ENCODE peak calls at places on chromosomes 12 and 14, in six cellular contexts. One of them, this sample, is unnamed.

GRCh38 chr12:15227004-15227679 is 5.9 kb upstream of the RERG start:
- DNase-seq in stimulated activated CD8-positive, alpha-beta memory T cell treated with anti-CD3 and anti-CD28 coated beads, Interleukin-7, amount 100 ng/mL, for 1 hour: no peak
- DNase-seq in NCI-H1105 treated with DMSO at 0.1 percent for 48 hours: no peak
- DNase-seq in RWPE1: peak
- DNase-seq in choroid plexus epithelial cell: peak
- DNase-seq in effector CD4-positive, alpha-beta T cell: peak
- DNase-seq in this sample: peak

GRCh38 chr12:75994069-75994740 is 37.4 kb downstream of the PHLDA1 start:
- DNase-seq in effector CD4-positive, alpha-beta T cell: no peak
- DNase-seq in NCI-H1105 treated with DMSO at 0.1 percent for 48 hours: no peak
- DNase-seq in RWPE1: no peak
- DNase-seq in choroid plexus epithelial cell: no peak
- DNase-seq in stimulated activated CD8-positive, alpha-beta memory T cell treated with anti-CD3 and anti-CD28 coated beads, Interleukin-7, amount 100 ng/mL, for 1 hour: no peak
- DNase-seq in this sample: no peak

GRCh38 chr12:19981944-19982343 is 386.4 kb upstream of the PDE3A start:
- DNase-seq in effector CD4-positive, alpha-beta T cell: no peak
- DNase-seq in NCI-H1105 treated with DMSO at 0.1 percent for 48 hours: no peak
- DNase-seq in RWPE1: no peak
- DNase-seq in choroid plexus epithelial cell: no peak
- DNase-seq in stimulated activated CD8-positive, alpha-beta memory T cell treated with anti-CD3 and anti-CD28 coated beads, Interleukin-7, amount 100 ng/mL, for 1 hour: no peak
- DNase-seq in this sample: no peak

GRCh38 chr14:59262717-59263469 is 74.4 kb downstream of the DAAM1 start:
- DNase-seq in NCI-H1105 treated with DMSO at 0.1 percent for 48 hours: no peak
- DNase-seq in RWPE1: no peak
- DNase-seq in effector CD4-positive, alpha-beta T cell: no peak
- DNase-seq in choroid plexus epithelial cell: no peak
- DNase-seq in stimulated activated CD8-positive, alpha-beta memory T cell treated with anti-CD3 and anti-CD28 coated beads, Interleukin-7, amount 100 ng/mL, for 1 hour: no peak
- DNase-seq in this sample: no peak

GRCh38 chr12:104218935-104219334 is 3.4 kb downstream of the TXNRD1 start:
- DNase-seq in stimulated activated CD8-positive, alpha-beta memory T cell treated with anti-CD3 and anti-CD28 coated beads, Interleukin-7, amount 100 ng/mL, for 1 hour: no peak
- DNase-seq in effector CD4-positive, alpha-beta T cell: no peak
- DNase-seq in RWPE1: no peak
- DNase-seq in choroid plexus epithelial cell: peak
- DNase-seq in NCI-H1105 treated with DMSO at 0.1 percent for 48 hours: no peak
- DNase-seq in this sample: no peak

GRCh38 chr12:31951008-31951407 is 8.2 kb upstream of the RESF1 start:
- DNase-seq in stimulated activated CD8-positive, alpha-beta memory T cell treated with anti-CD3 and anti-CD28 coated beads, Interleukin-7, amount 100 ng/mL, for 1 hour: no peak
- DNase-seq in choroid plexus epithelial cell: no peak
- DNase-seq in NCI-H1105 treated with DMSO at 0.1 percent for 48 hours: no peak
- DNase-seq in RWPE1: no peak
- DNase-seq in effector CD4-positive, alpha-beta T cell: no peak
- DNase-seq in this sample: no peak

GRCh38 chr12:131505561-131505960 is 205.3 kb upstream of the SFSWAP start:
- DNase-seq in NCI-H1105 treated with DMSO at 0.1 percent for 48 hours: no peak
- DNase-seq in stimulated activated CD8-positive, alpha-beta memory T cell treated with anti-CD3 and anti-CD28 coated beads, Interleukin-7, amount 100 ng/mL, for 1 hour: no peak
- DNase-seq in choroid plexus epithelial cell: no peak
- DNase-seq in effector CD4-positive, alpha-beta T cell: no peak
- DNase-seq in RWPE1: no peak
- DNase-seq in this sample: no peak

GRCh38 chr14:75675265-75675960 is 14.4 kb downstream of the TTLL5 start:
- DNase-seq in effector CD4-positive, alpha-beta T cell: no peak
- DNase-seq in RWPE1: peak
- DNase-seq in stimulated activated CD8-positive, alpha-beta memory T cell treated with anti-CD3 and anti-CD28 coated beads, Interleukin-7, amount 100 ng/mL, for 1 hour: no peak
- DNase-seq in NCI-H1105 treated with DMSO at 0.1 percent for 48 hours: no peak
- DNase-seq in choroid plexus epithelial cell: peak
- DNase-seq in this sample: no peak

GRCh38 chr12:132089407-132089910 is 54.7 kb downstream of the DDX51 start:
- DNase-seq in stimulated activated CD8-positive, alpha-beta memory T cell treated with anti-CD3 and anti-CD28 coated beads, Interleukin-7, amount 100 ng/mL, for 1 hour: no peak
- DNase-seq in RWPE1: no peak
- DNase-seq in choroid plexus epithelial cell: peak
- DNase-seq in effector CD4-positive, alpha-beta T cell: no peak
- DNase-seq in NCI-H1105 treated with DMSO at 0.1 percent for 48 hours: no peak
- DNase-seq in this sample: no peak

GRCh38 chr14:105830171-105830570 is 303.8 kb downstream of the TMEM121 start:
- DNase-seq in RWPE1: no peak
- DNase-seq in effector CD4-positive, alpha-beta T cell: no peak
- DNase-seq in NCI-H1105 treated with DMSO at 0.1 percent for 48 hours: no peak
- DNase-seq in choroid plexus epithelial cell: no peak
- DNase-seq in stimulated activated CD8-positive, alpha-beta memory T cell treated with anti-CD3 and anti-CD28 coated beads, Interleukin-7, amount 100 ng/mL, for 1 hour: no peak
- DNase-seq in this sample: no peak

GRCh38 chr14:55133416-55133815 is 4.4 kb downstream of the LGALS3 start:
- DNase-seq in stimulated activated CD8-positive, alpha-beta memory T cell treated with anti-CD3 and anti-CD28 coated beads, Interleukin-7, amount 100 ng/mL, for 1 hour: no peak
- DNase-seq in RWPE1: no peak
- DNase-seq in choroid plexus epithelial cell: peak
- DNase-seq in NCI-H1105 treated with DMSO at 0.1 percent for 48 hours: no peak
- DNase-seq in effector CD4-positive, alpha-beta T cell: no peak
- DNase-seq in this sample: no peak

GRCh38 chr12:109772622-109773321 is 59.1 kb downstream of the FAM222A start:
- DNase-seq in NCI-H1105 treated with DMSO at 0.1 percent for 48 hours: no peak
- DNase-seq in choroid plexus epithelial cell: no peak
- DNase-seq in stimulated activated CD8-positive, alpha-beta memory T cell treated with anti-CD3 and anti-CD28 coated beads, Interleukin-7, amount 100 ng/mL, for 1 hour: no peak
- DNase-seq in RWPE1: no peak
- DNase-seq in effector CD4-positive, alpha-beta T cell: no peak
- DNase-seq in this sample: no peak